ENCODE peak calls at places on chromosome 3, in eight cellular contexts. One of them, this sample, is unnamed.

GRCh38 chr3:58652624-58653023 is 13.9 kb downstream of the FAM3D start:
- DNase-seq in spleen: no peak
- DNase-seq in GM23338: no peak
- DNase-seq in transverse colon: no peak
- DNase-seq in endothelial cell of umbilical vein: no peak
- DNase-seq in upper lobe of left lung: no peak
- DNase-seq in suprapubic skin: no peak
- DNase-seq in SK-N-SH: no peak
- DNase-seq in this sample: no peak

GRCh38 chr3:3798641-3799113 is 554 bp upstream of the LRRN1 start:
- DNase-seq in spleen: peak; percentile 82
- DNase-seq in GM23338: peak; percentile 86
- DNase-seq in transverse colon: peak; percentile 9
- DNase-seq in endothelial cell of umbilical vein: no peak
- DNase-seq in upper lobe of left lung: peak; percentile 21
- DNase-seq in suprapubic skin: no peak
- DNase-seq in SK-N-SH: peak; percentile 66
- DNase-seq in this sample: no peak

GRCh38 chr3:27978440-27978839 is 256.3 kb upstream of the EOMES start:
- DNase-seq in spleen: no peak
- DNase-seq in GM23338: no peak
- DNase-seq in transverse colon: no peak
- DNase-seq in endothelial cell of umbilical vein: no peak
- DNase-seq in upper lobe of left lung: no peak
- DNase-seq in suprapubic skin: no peak
- DNase-seq in SK-N-SH: no peak
- DNase-seq in this sample: no peak

GRCh38 chr3:62525276-62525675 is 151.9 kb upstream of the FEZF2 start:
- DNase-seq in spleen: no peak
- DNase-seq in GM23338: no peak
- DNase-seq in transverse colon: no peak
- DNase-seq in endothelial cell of umbilical vein: no peak
- DNase-seq in upper lobe of left lung: peak; percentile 39
- DNase-seq in suprapubic skin: no peak
- DNase-seq in SK-N-SH: no peak
- DNase-seq in this sample: no peak

GRCh38 chr3:172159962-172160538 is 120.7 kb downstream of the FNDC3B start:
- DNase-seq in spleen: no peak
- DNase-seq in GM23338: peak; percentile 62
- DNase-seq in transverse colon: no peak
- DNase-seq in endothelial cell of umbilical vein: no peak
- DNase-seq in upper lobe of left lung: peak; percentile 80
- DNase-seq in suprapubic skin: no peak
- DNase-seq in SK-N-SH: no peak
- DNase-seq in this sample: no peak

GRCh38 chr3:196688349-196688748 is 23.7 kb downstream of the CEP19 start:
- DNase-seq in spleen: peak; percentile 84
- DNase-seq in GM23338: no peak
- DNase-seq in transverse colon: peak; percentile 15
- DNase-seq in endothelial cell of umbilical vein: peak; percentile 59
- DNase-seq in upper lobe of left lung: peak; percentile 73
- DNase-seq in suprapubic skin: no peak
- DNase-seq in SK-N-SH: no peak
- DNase-seq in this sample: no peak

GRCh38 chr3:41317718-41318117 is 118.4 kb downstream of the CTNNB1 start:
- DNase-seq in spleen: no peak
- DNase-seq in GM23338: no peak
- DNase-seq in transverse colon: no peak
- DNase-seq in endothelial cell of umbilical vein: peak; percentile 11
- DNase-seq in upper lobe of left lung: no peak
- DNase-seq in suprapubic skin: no peak
- DNase-seq in SK-N-SH: no peak
- DNase-seq in this sample: peak; percentile 17

GRCh38 chr3:120599211-120599610 is 3.1 kb downstream of the NDUFB4 start:
- DNase-seq in spleen: no peak
- DNase-seq in GM23338: no peak
- DNase-seq in transverse colon: no peak
- DNase-seq in endothelial cell of umbilical vein: no peak
- DNase-seq in upper lobe of left lung: no peak
- DNase-seq in suprapubic skin: no peak
- DNase-seq in SK-N-SH: no peak
- DNase-seq in this sample: no peak

GRCh38 chr3:47874438-47874837 is 71.5 kb downstream of the DHX30 start:
- DNase-seq in spleen: no peak
- DNase-seq in GM23338: no peak
- DNase-seq in transverse colon: no peak
- DNase-seq in endothelial cell of umbilical vein: no peak
- DNase-seq in upper lobe of left lung: no peak
- DNase-seq in suprapubic skin: no peak
- DNase-seq in SK-N-SH: no peak
- DNase-seq in this sample: no peak

GRCh38 chr3:63864008-63864871 is 573 bp downstream of the ATXN7 start:
- DNase-seq in spleen: peak; percentile 90
- DNase-seq in GM23338: peak; percentile 53
- DNase-seq in transverse colon: peak; percentile 51
- DNase-seq in endothelial cell of umbilical vein: peak; percentile 44
- DNase-seq in upper lobe of left lung: peak; percentile 55
- DNase-seq in suprapubic skin: peak; percentile 67
- DNase-seq in SK-N-SH: peak; percentile 85
- DNase-seq in this sample: peak; percentile 94

GRCh38 chr3:35936571-35936970 is 297.2 kb downstream of the ARPP21 start:
- DNase-seq in spleen: no peak
- DNase-seq in GM23338: no peak
- DNase-seq in transverse colon: no peak
- DNase-seq in endothelial cell of umbilical vein: no peak
- DNase-seq in upper lobe of left lung: no peak
- DNase-seq in suprapubic skin: no peak
- DNase-seq in SK-N-SH: no peak
- DNase-seq in this sample: no peak

GRCh38 chr3:183555541-183556081 is at the start of gene KLHL6:
- DNase-seq in spleen: peak; percentile 93
- DNase-seq in GM23338: no peak
- DNase-seq in transverse colon: peak; percentile 65
- DNase-seq in endothelial cell of umbilical vein: peak; percentile 94
- DNase-seq in upper lobe of left lung: peak; percentile 73
- DNase-seq in suprapubic skin: no peak
- DNase-seq in SK-N-SH: no peak
- DNase-seq in this sample: no peak

GRCh38 chr3:197368330-197368729 is 69.9 kb upstream of the DLG1 start:
- DNase-seq in spleen: no peak
- DNase-seq in GM23338: peak; percentile 43
- DNase-seq in transverse colon: no peak
- DNase-seq in endothelial cell of umbilical vein: no peak
- DNase-seq in upper lobe of left lung: no peak
- DNase-seq in suprapubic skin: no peak
- DNase-seq in SK-N-SH: peak; percentile 7
- DNase-seq in this sample: no peak

GRCh38 chr3:38099518-38099917 is 37.4 kb downstream of the ACAA1 start:
- DNase-seq in spleen: no peak
- DNase-seq in GM23338: peak; percentile 39
- DNase-seq in transverse colon: no peak
- DNase-seq in endothelial cell of umbilical vein: no peak
- DNase-seq in upper lobe of left lung: no peak
- DNase-seq in suprapubic skin: no peak
- DNase-seq in SK-N-SH: no peak
- DNase-seq in this sample: no peak

GRCh38 chr3:25155696-25156471 is 272.2 kb upstream of the RARB start:
- DNase-seq in spleen: no peak
- DNase-seq in GM23338: peak; percentile 91
- DNase-seq in transverse colon: no peak
- DNase-seq in endothelial cell of umbilical vein: no peak
- DNase-seq in upper lobe of left lung: no peak
- DNase-seq in suprapubic skin: no peak
- DNase-seq in SK-N-SH: peak; percentile 54
- DNase-seq in this sample: no peak

GRCh38 chr3:9994086-9994844 is 7.6 kb upstream of the EMC3 start:
- DNase-seq in spleen: no peak
- DNase-seq in GM23338: no peak
- DNase-seq in transverse colon: no peak
- DNase-seq in endothelial cell of umbilical vein: no peak
- DNase-seq in upper lobe of left lung: no peak
- DNase-seq in suprapubic skin: no peak
- DNase-seq in SK-N-SH: no peak
- DNase-seq in this sample: no peak

GRCh38 chr3:20648294-20648693 is 462.3 kb upstream of the SGO1 start:
- DNase-seq in spleen: no peak
- DNase-seq in GM23338: no peak
- DNase-seq in transverse colon: no peak
- DNase-seq in endothelial cell of umbilical vein: peak; percentile 69
- DNase-seq in upper lobe of left lung: no peak
- DNase-seq in suprapubic skin: no peak
- DNase-seq in SK-N-SH: peak; percentile 42
- DNase-seq in this sample: no peak

GRCh38 chr3:189927975-189928895 is 192.5 kb downstream of the P3H2 start:
- DNase-seq in spleen: no peak
- DNase-seq in GM23338: no peak
- DNase-seq in transverse colon: no peak
- DNase-seq in endothelial cell of umbilical vein: no peak
- DNase-seq in upper lobe of left lung: no peak
- DNase-seq in suprapubic skin: no peak
- DNase-seq in SK-N-SH: no peak
- DNase-seq in this sample: no peak
- TF ChIP-seq POLR2AphosphoS5 in spleen: no peak
- TF ChIP-seq POLR2AphosphoS5 in GM23338: no peak
- TF ChIP-seq POLR2AphosphoS5 in transverse colon: no peak
- TF ChIP-seq POLR2AphosphoS5 in endothelial cell of umbilical vein: no peak
- TF ChIP-seq POLR2AphosphoS5 in upper lobe of left lung: no peak
- TF ChIP-seq POLR2AphosphoS5 in suprapubic skin: no peak
- TF ChIP-seq POLR2AphosphoS5 in SK-N-SH: no peak
- TF ChIP-seq POLR2AphosphoS5 in this sample: no peak

DNA sequence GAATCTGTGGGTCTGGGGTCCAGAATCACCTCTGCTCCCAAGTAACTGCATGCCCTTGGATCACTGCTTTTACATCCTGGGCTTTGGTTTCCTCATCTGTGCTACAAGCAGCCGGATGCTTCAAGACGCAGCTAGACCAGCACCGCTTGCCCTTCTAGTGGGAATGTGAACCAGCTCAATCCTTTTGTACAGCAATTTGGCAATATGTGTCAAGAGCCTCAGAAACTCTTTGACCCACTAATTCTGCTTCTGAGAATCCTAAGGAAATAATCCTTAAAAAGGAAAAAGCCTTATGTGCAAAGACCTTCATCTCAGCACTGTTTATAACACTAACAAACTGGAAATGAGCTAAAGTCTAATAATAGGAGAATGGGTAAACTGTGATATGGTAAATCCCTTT is 48.7 kb downstream of the ADCY5 start:
- DNase-seq in spleen: peak; percentile 22
- DNase-seq in GM23338: no peak
- DNase-seq in transverse colon: no peak
- DNase-seq in endothelial cell of umbilical vein: no peak
- DNase-seq in upper lobe of left lung: no peak
- DNase-seq in suprapubic skin: no peak
- DNase-seq in SK-N-SH: no peak
- DNase-seq in this sample: no peak
- TF ChIP-seq POLR2AphosphoS5 in spleen: no peak
- TF ChIP-seq POLR2AphosphoS5 in GM23338: no peak
- TF ChIP-seq POLR2AphosphoS5 in transverse colon: peak; percentile 13
- TF ChIP-seq POLR2AphosphoS5 in endothelial cell of umbilical vein: no peak
- TF ChIP-seq POLR2AphosphoS5 in upper lobe of left lung: no peak
- TF ChIP-seq POLR2AphosphoS5 in suprapubic skin: no peak
- TF ChIP-seq POLR2AphosphoS5 in SK-N-SH: no peak
- TF ChIP-seq POLR2AphosphoS5 in this sample: peak; percentile 32

GRCh38 chr3:181250714-181251113 is 261.2 kb upstream of the DNAJC19 start:
- DNase-seq in spleen: no peak
- DNase-seq in GM23338: no peak
- DNase-seq in transverse colon: no peak
- DNase-seq in endothelial cell of umbilical vein: no peak
- DNase-seq in upper lobe of left lung: no peak
- DNase-seq in suprapubic skin: no peak
- DNase-seq in SK-N-SH: no peak
- DNase-seq in this sample: no peak

GRCh38 chr3:181253796-181254195 is 264.3 kb upstream of the DNAJC19 start:
- DNase-seq in spleen: no peak
- DNase-seq in GM23338: no peak
- DNase-seq in transverse colon: no peak
- DNase-seq in endothelial cell of umbilical vein: no peak
- DNase-seq in upper lobe of left lung: no peak
- DNase-seq in suprapubic skin: no peak
- DNase-seq in SK-N-SH: peak; percentile 9
- DNase-seq in this sample: no peak

DNA sequence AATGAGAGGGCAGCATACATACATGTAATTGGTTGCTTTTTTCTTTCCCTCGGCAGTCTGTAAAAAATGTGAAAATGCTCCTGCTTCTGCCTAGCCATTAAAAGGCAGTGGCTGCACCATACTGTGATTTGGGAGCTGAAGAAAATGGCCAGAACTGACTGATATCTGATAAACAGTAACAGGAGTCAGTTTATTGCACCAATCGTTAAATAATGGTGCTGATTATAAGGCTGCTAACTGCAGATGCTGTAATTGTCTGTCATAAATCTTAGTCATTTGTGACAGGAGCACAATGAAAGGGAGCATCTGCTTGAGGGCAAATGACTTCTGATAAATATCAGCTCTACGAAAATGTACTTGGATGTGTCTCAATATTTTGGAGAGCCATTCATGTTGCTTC is 263.1 kb upstream of the DNAJC19 start:
- DNase-seq in spleen: no peak
- DNase-seq in GM23338: no peak
- DNase-seq in transverse colon: no peak
- DNase-seq in endothelial cell of umbilical vein: no peak
- DNase-seq in upper lobe of left lung: no peak
- DNase-seq in suprapubic skin: no peak
- DNase-seq in SK-N-SH: peak; percentile 68
- DNase-seq in this sample: no peak
- TF ChIP-seq POLR2AphosphoS5 in spleen: no peak
- TF ChIP-seq POLR2AphosphoS5 in GM23338: no peak
- TF ChIP-seq POLR2AphosphoS5 in transverse colon: no peak
- TF ChIP-seq POLR2AphosphoS5 in endothelial cell of umbilical vein: no peak
- TF ChIP-seq POLR2AphosphoS5 in upper lobe of left lung: no peak
- TF ChIP-seq POLR2AphosphoS5 in suprapubic skin: no peak
- TF ChIP-seq POLR2AphosphoS5 in SK-N-SH: peak; percentile 28
- TF ChIP-seq POLR2AphosphoS5 in this sample: no peak

DNA sequence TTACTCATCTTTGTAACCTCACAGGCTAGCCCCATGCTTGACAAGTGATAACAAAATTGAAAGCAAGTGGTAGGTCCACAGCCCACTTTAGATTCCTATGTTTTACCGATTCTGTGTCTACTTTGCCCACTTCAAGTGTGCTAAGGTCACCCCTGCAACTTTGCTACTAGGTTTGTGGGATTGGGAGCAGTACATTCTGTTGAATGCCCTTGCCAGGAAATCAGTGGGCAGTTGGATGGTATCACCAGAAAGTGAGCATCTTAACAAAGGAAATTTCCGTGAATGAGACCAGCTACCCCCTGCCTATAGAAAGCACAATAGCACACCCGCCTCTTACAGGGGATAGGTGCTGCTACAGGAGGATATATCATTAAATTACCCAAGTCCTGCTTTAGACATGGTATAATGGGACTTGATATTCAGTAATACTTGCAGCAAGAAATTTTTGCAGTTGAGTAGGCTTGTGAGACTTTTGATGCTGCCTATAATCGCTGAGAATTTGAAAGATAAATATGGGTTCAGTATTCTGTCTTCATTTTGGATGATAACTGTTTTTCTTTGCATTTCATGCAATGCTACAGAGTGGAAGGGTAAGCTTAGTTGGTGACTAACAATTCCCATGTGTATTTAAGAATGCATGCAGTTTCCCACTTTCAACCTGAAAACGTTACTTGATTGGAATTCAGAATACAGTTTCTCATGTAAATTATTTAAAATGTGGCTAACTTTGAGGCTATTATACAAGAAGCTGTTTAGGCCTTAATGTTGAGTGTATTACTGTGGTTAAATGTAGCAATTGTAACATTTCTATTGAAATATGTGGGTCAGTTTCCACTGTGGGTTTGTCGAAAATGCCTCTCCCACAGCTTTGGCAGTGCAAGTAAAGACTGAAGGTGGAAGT is 9.5 kb downstream of the EBLN2 start:
- DNase-seq in spleen: no peak
- DNase-seq in GM23338: no peak
- DNase-seq in transverse colon: no peak
- DNase-seq in endothelial cell of umbilical vein: no peak
- DNase-seq in upper lobe of left lung: no peak
- DNase-seq in suprapubic skin: no peak
- DNase-seq in SK-N-SH: no peak
- DNase-seq in this sample: no peak
- TF ChIP-seq POLR2AphosphoS5 in spleen: no peak
- TF ChIP-seq POLR2AphosphoS5 in GM23338: peak; percentile 24
- TF ChIP-seq POLR2AphosphoS5 in transverse colon: no peak
- TF ChIP-seq POLR2AphosphoS5 in endothelial cell of umbilical vein: no peak
- TF ChIP-seq POLR2AphosphoS5 in upper lobe of left lung: no peak
- TF ChIP-seq POLR2AphosphoS5 in suprapubic skin: no peak
- TF ChIP-seq POLR2AphosphoS5 in SK-N-SH: no peak
- TF ChIP-seq POLR2AphosphoS5 in this sample: no peak

This sample was measured in esophagus muscularis mucosa.